ENCODE peak calls at places on chromosomes 4 and X, in eight cellular contexts. M is NAMALWA, K is GM23248, D is GM23338, U is activated B cell treated with CpG ODN at 0.5 μM for 24 hours, I is MCF 10A, O is fibroblast of pulmonary artery, B is nephron progenitor cell. P is an unnamed sample.

GRCh38 chr4:78293841-78294301 is 236.7 kb downstream of the FRAS1 start:
- DNase-seq in M (no peak), K (peak), D (no peak), U (no peak), I (peak), O (peak), B (no peak), P (peak)

GRCh38 chr4:78653655-78654054 is 102.1 kb downstream of the ANXA3 start:
- DNase-seq in M (peak), K (peak), D (no peak), U (no peak), I (peak), O (peak), B (no peak), P (no peak)

GRCh38 chrX:821311-822178 is 191.0 kb downstream of the SHOX start:
- DNase-seq in M (no peak), K (no peak), D (no peak), U (no peak), I (no peak), O (peak), B (no peak), P (no peak)

GRCh38 chr4:183828839-183829238 is 76.3 kb upstream of the STOX2 start:
- DNase-seq in M (no peak), K (no peak), D (no peak), U (no peak), I (no peak), O (no peak), B (no peak), P (no peak)

GRCh38 chr4:41560112-41560511 is 22.2 kb downstream of the LIMCH1 start:
- DNase-seq in M (no peak), K (no peak), D (no peak), U (no peak), I (no peak), O (no peak), B (no peak), P (no peak)

GRCh38 chrX:1248381-1249061 is 20.1 kb upstream of the CSF2RA start:
- DNase-seq in M (no peak), K (peak), D (peak), U (no peak), I (no peak), O (no peak), B (peak), P (no peak)

GRCh38 chr4:84239278-84239845 is 259.7 kb downstream of the NKX6-1 start:
- DNase-seq in M (no peak), K (no peak), D (no peak), U (no peak), I (peak), O (no peak), B (no peak), P (no peak)

GRCh38 chr4:132180020-132180427 is 969.1 kb upstream of the PCDH10 start:
- DNase-seq in M (no peak), K (no peak), D (no peak), U (no peak), I (peak), O (peak), B (no peak), P (peak)

GRCh38 chr4:106034205-106034604 is 138.9 kb downstream of the NPNT start:
- DNase-seq in M (no peak), K (peak), D (no peak), U (no peak), I (peak), O (peak), B (no peak), P (peak)

GRCh38 chr4:152696764-152697250 is 17.0 kb upstream of the TMEM154 start:
- DNase-seq in M (no peak), K (peak), D (no peak), U (no peak), I (peak), O (peak), B (no peak), P (no peak)

GRCh38 chr4:27003602-27004238 is 143.1 kb downstream of the STIM2 start:
- DNase-seq in M (no peak), K (peak), D (no peak), U (no peak), I (no peak), O (peak), B (no peak), P (no peak)

GRCh38 chr4:153228512-153229145 is 24.4 kb downstream of the TRIM2 start:
- DNase-seq in M (no peak), K (no peak), D (no peak), U (no peak), I (no peak), O (peak), B (no peak), P (no peak)

GRCh38 chrX:14591976-14592375 is 62.6 kb downstream of the GLRA2 start:
- DNase-seq in M (no peak), K (peak), D (no peak), U (no peak), I (no peak), O (no peak), B (no peak), P (peak)

GRCh38 chr4:8319731-8320385 is 50.3 kb downstream of the HTRA3 start:
- DNase-seq in M (no peak), K (no peak), D (no peak), U (no peak), I (peak), O (no peak), B (no peak), P (peak)

GRCh38 chr4:81330018-81330417 is 115.0 kb upstream of the PRKG2 start:
- DNase-seq in M (no peak), K (no peak), D (no peak), U (no peak), I (no peak), O (no peak), B (no peak), P (no peak)

GRCh38 chrX:86379209-86379608 is 231.0 kb downstream of the DACH2 start:
- DNase-seq in M (no peak), K (no peak), D (no peak), U (no peak), I (no peak), O (no peak), B (no peak), P (no peak)

GRCh38 chr4:76723373-76723772 is 174.6 kb downstream of the SOWAHB start:
- DNase-seq in M (no peak), K (peak), D (no peak), U (no peak), I (peak), O (peak), B (no peak), P (peak)

GRCh38 chr4:8438743-8439142 is 1.8 kb downstream of the ACOX3 start:
- DNase-seq in M (no peak), K (no peak), D (no peak), U (no peak), I (no peak), O (peak), B (no peak), P (no peak)

GRCh38 chr4:186116698-186117097 is 12.2 kb downstream of the FAM149A start:
- DNase-seq in M (no peak), K (no peak), D (no peak), U (no peak), I (no peak), O (no peak), B (no peak), P (no peak)

GRCh38 chr4:95304898-95305297 is 243.9 kb downstream of the UNC5C start:
- DNase-seq in M (no peak), K (no peak), D (peak), U (no peak), I (peak), O (peak), B (no peak), P (peak)

GRCh38 chr4:3108211-3108610 is 33.7 kb downstream of the HTT start:
- DNase-seq in M (no peak), K (peak), D (no peak), U (no peak), I (no peak), O (peak), B (no peak), P (peak)

GRCh38 chrX:43436497-43436896 is 219.6 kb upstream of the MAOA start:
- DNase-seq in M (no peak), K (no peak), D (no peak), U (no peak), I (no peak), O (no peak), B (no peak), P (no peak)

GRCh38 chr4:4247711-4248035 is 350 bp downstream of the TMEM128 start:
- DNase-seq in M (no peak), K (no peak), D (no peak), U (no peak), I (no peak), O (no peak), B (no peak), P (no peak)

GRCh38 chr4:123505457-123506310 is 109.1 kb downstream of the SPRY1 start:
- DNase-seq in M (no peak), K (peak), D (peak), U (peak), I (no peak), O (peak), B (peak), P (peak)

GRCh38 chrX:134544614-134545255 is 84.8 kb downstream of the HPRT1 start:
- DNase-seq in M (no peak), K (no peak), D (peak), U (no peak), I (no peak), O (no peak), B (peak), P (no peak)

GRCh38 chr4:11730545-11730944 is 301.9 kb upstream of the HS3ST1 start:
- DNase-seq in M (no peak), K (no peak), D (no peak), U (no peak), I (no peak), O (no peak), B (no peak), P (no peak)

GRCh38 chrX:14497184-14497666 is 32.1 kb upstream of the GLRA2 start:
- DNase-seq in M (peak), K (peak), D (no peak), U (no peak), I (peak), O (peak), B (no peak), P (peak)

P was measured in AG10803.